ENCODE peak calls at places on chromosomes 5 and 9, in five cellular contexts. C is myocyte, E is right cardiac atrium, B is naive B cell, L is KG1. M is an unnamed sample.

GRCh38 chr5:40376566-40376965 is 303.1 kb upstream of the PTGER4 start:
- DNase-seq in B (peak; percentile 43), E (no peak), C (no peak), L (no peak), M (no peak)

GRCh38 chr9:83927591-83927990 is 6.4 kb upstream of the KIF27 start:
- DNase-seq in E (no peak), L (no peak), C (no peak), B (no peak), M (no peak)

GRCh38 chr9:120043448-120043847 is 536.5 kb downstream of the CDK5RAP2 start:
- DNase-seq in E (no peak), C (no peak), L (no peak), B (no peak), M (no peak)

GRCh38 chr5:78527054-78527884 is 121.3 kb downstream of the LHFPL2 start:
- DNase-seq in E (peak; percentile 80), B (no peak), L (no peak), C (peak; percentile 89), M (no peak)

GRCh38 chr5:53893626-53894025 is 333.2 kb downstream of the NDUFS4 start:
- DNase-seq in C (peak; percentile 18), L (no peak), B (no peak), E (no peak), M (no peak)

GRCh38 chr5:10563132-10563939 is 534 bp upstream of the ANKRD33B start:
- DNase-seq in E (peak; percentile 78), C (no peak), L (no peak), B (no peak), M (no peak)

GRCh38 chr9:71004196-71004595 is 117.2 kb downstream of the TRPM3 start:
- DNase-seq in B (no peak), L (no peak), E (no peak), C (no peak), M (no peak)

GRCh38 chr5:115096034-115096769 is 73.5 kb downstream of the TRIM36 start:
- DNase-seq in C (peak; percentile 18), E (no peak), B (no peak), L (no peak), M (no peak)

GRCh38 chr9:114006931-114007691 is 71.0 kb downstream of the AMBP start:
- DNase-seq in L (no peak), E (no peak), B (no peak), C (no peak), M (no peak)

GRCh38 chr5:150152636-150153462 is 2.8 kb downstream of the PDGFRB start:
- DNase-seq in L (no peak), B (no peak), C (no peak), E (no peak), M (peak; percentile 54)

GRCh38 chr9:69186841-69187611 is 12.9 kb downstream of the TJP2 start:
- DNase-seq in L (no peak), C (peak; percentile 62), B (no peak), E (no peak), M (no peak)

GRCh38 chr9:121861501-121862180 is 210.2 kb downstream of the DAB2IP start:
- DNase-seq in L (no peak), E (peak; percentile 69), B (no peak), C (peak; percentile 41), M (no peak)

GRCh38 chr5:180519098-180519497 is 24.9 kb downstream of the CNOT6 start:
- DNase-seq in L (no peak), E (no peak), C (peak; percentile 7), B (no peak), M (no peak)

GRCh38 chr5:60972225-60972624 is 27.2 kb downstream of the NDUFAF2 start:
- DNase-seq in C (no peak), B (no peak), E (no peak), L (no peak), M (no peak)

GRCh38 chr9:35484406-35484805 is 5.5 kb upstream of the RUSC2 start:
- DNase-seq in L (no peak), E (no peak), B (no peak), C (no peak), M (no peak)

GRCh38 chr5:84384604-84385575 is at the start of gene EDIL3:
- DNase-seq in E (peak; percentile 59), C (peak; percentile 69), B (no peak), L (peak; percentile 41), M (peak; percentile 63)